ENCODE peak calls at places on chromosomes 2 and 18, in seven cellular contexts. P is IMR-90, W is GM12892, H is cardiac muscle cell, L is sigmoid colon, Y is B cell, J is mammary epithelial cell. M is an unnamed sample.

GRCh38 chr2:118249531-118249930 is 161.3 kb downstream of the INSIG2 start:
- DNase-seq in P (peak; percentile 8), W (no peak), H (peak; percentile 21), L (no peak), Y (no peak), J (peak; percentile 19), M (peak; percentile 4)

GRCh38 chr2:69989017-69989416 is 27.6 kb upstream of the ASPRV1 start:
- DNase-seq in P (no peak), W (no peak), H (no peak), L (peak; percentile 32), Y (no peak), J (no peak), M (no peak)

GRCh38 chr2:174788291-174788929 is 24.1 kb upstream of the CHRNA1 start:
- DNase-seq in P (peak; percentile 51), W (no peak), H (no peak), L (no peak), Y (no peak), J (no peak), M (no peak)

GRCh38 chr18:50093366-50093765 is 101.6 kb downstream of the MYO5B start:
- DNase-seq in P (no peak), W (no peak), H (no peak), L (no peak), Y (no peak), J (no peak), M (no peak)

GRCh38 chr2:127051116-127051779 is 55.7 kb downstream of the BIN1 start:
- DNase-seq in P (no peak), W (peak; percentile 2), H (no peak), L (peak; percentile 64), Y (no peak), J (no peak), M (no peak)

GRCh38 chr2:208256192-208256782 is 1.4 kb upstream of the IDH1 start:
- DNase-seq in P (no peak), W (no peak), H (no peak), L (no peak), Y (no peak), J (no peak), M (no peak)

GRCh38 chr2:214604861-214605260 is 194.0 kb downstream of the VWC2L start:
- DNase-seq in P (peak; percentile 85), W (no peak), H (no peak), L (no peak), Y (no peak), J (no peak), M (no peak)

GRCh38 chr2:200662727-200663126 is 76.9 kb downstream of the AOX1 start:
- DNase-seq in P (peak; percentile 78), W (no peak), H (peak; percentile 55), L (no peak), Y (no peak), J (peak; percentile 91), M (no peak)

GRCh38 chr2:233411162-233411561 is 56.9 kb downstream of the DGKD start:
- DNase-seq in P (no peak), W (no peak), H (no peak), L (no peak), Y (no peak), J (no peak), M (no peak)

GRCh38 chr2:28895189-28895893 is 874 bp downstream of the WDR43 start:
- DNase-seq in P (peak; percentile 54), W (peak; percentile 14), H (peak; percentile 33), L (peak; percentile 69), Y (peak; percentile 41), J (peak; percentile 84), M (peak; percentile 64)

GRCh38 chr2:233164967-233165366 is 86.5 kb upstream of the ATG16L1 start:
- DNase-seq in P (no peak), W (no peak), H (no peak), L (no peak), Y (no peak), J (no peak), M (peak; percentile 11)

GRCh38 chr2:164061129-164061746 is 325.4 kb upstream of the FIGN start:
- DNase-seq in P (peak; percentile 21), W (peak; percentile 0), H (peak; percentile 60), L (no peak), Y (no peak), J (peak; percentile 28), M (peak; percentile 67)

GRCh38 chr18:46341989-46342525 is 237.9 kb downstream of the HAUS1 start:
- DNase-seq in P (no peak), W (no peak), H (no peak), L (peak; percentile 27), Y (no peak), J (no peak), M (no peak)

GRCh38 chr2:9269695-9270365 is 63.2 kb downstream of the ASAP2 start:
- DNase-seq in P (no peak), W (no peak), H (no peak), L (no peak), Y (no peak), J (no peak), M (no peak)

GRCh38 chr2:102843759-102844443 is 82.1 kb downstream of the TMEM182 start:
- DNase-seq in P (no peak), W (no peak), H (no peak), L (no peak), Y (no peak), J (no peak), M (no peak)

GRCh38 chr2:231900486-231900942 is 25.7 kb downstream of the NPPC start:
- DNase-seq in P (peak; percentile 55), W (peak; percentile 74), H (peak; percentile 77), L (peak; percentile 70), Y (peak; percentile 51), J (peak; percentile 36), M (peak; percentile 69)

GRCh38 chr2:31297751-31298150 is 63.8 kb downstream of the EHD3 start:
- DNase-seq in P (peak; percentile 58), W (no peak), H (no peak), L (no peak), Y (peak; percentile 52), J (peak; percentile 65), M (peak; percentile 48)

GRCh38 chr2:9594361-9595063 is 36.3 kb downstream of the YWHAQ start:
- DNase-seq in P (peak; percentile 91), W (no peak), H (peak; percentile 91), L (peak; percentile 75), Y (no peak), J (peak; percentile 94), M (no peak)

GRCh38 chr2:201432038-201432437 is 19.2 kb downstream of the TRAK2 start:
- DNase-seq in P (peak; percentile 64), W (no peak), H (peak; percentile 69), L (no peak), Y (no peak), J (peak; percentile 53), M (no peak)

GRCh38 chr2:38106420-38107182 is 30.6 kb upstream of the CYP1B1 start:
- DNase-seq in P (peak; percentile 71), W (no peak), H (peak; percentile 73), L (no peak), Y (no peak), J (peak; percentile 60), M (peak; percentile 57)

GRCh38 chr2:226985227-226985946 is 149.5 kb downstream of the RHBDD1 start:
- DNase-seq in P (peak; percentile 83), W (no peak), H (peak; percentile 89), L (no peak), Y (no peak), J (peak; percentile 34), M (peak; percentile 48)

GRCh38 chr18:59070181-59070912 is 69.3 kb upstream of the SEC11C start:
- DNase-seq in P (peak; percentile 69), W (peak; percentile 48), H (peak; percentile 80), L (peak; percentile 91), Y (peak; percentile 87), J (peak; percentile 67), M (peak; percentile 68)

GRCh38 chr2:8568543-8569302 is 113.1 kb upstream of the ID2 start:
- DNase-seq in P (no peak), W (no peak), H (no peak), L (peak; percentile 39), Y (no peak), J (no peak), M (no peak)

GRCh38 chr2:159090514-159091201 is 122.2 kb downstream of the TANC1 start:
- DNase-seq in P (peak; percentile 38), W (no peak), H (peak; percentile 54), L (no peak), Y (no peak), J (peak; percentile 73), M (no peak)

GRCh38 chr2:108987111-108987510 is 1.9 kb downstream of the EDAR start:
- DNase-seq in P (no peak), W (no peak), H (no peak), L (no peak), Y (no peak), J (no peak), M (no peak)

GRCh38 chr2:96389728-96390127 is 54.2 kb downstream of the NCAPH start:
- DNase-seq in P (no peak), W (no peak), H (no peak), L (no peak), Y (no peak), J (no peak), M (no peak)

GRCh38 chr2:134776836-134777235 is 58.0 kb upstream of the TMEM163 start:
- DNase-seq in P (no peak), W (no peak), H (no peak), L (no peak), Y (no peak), J (no peak), M (no peak)

GRCh38 chr2:128442053-128442751 is 123.5 kb upstream of the HS6ST1 start:
- DNase-seq in P (peak; percentile 16), W (no peak), H (no peak), L (peak; percentile 63), Y (no peak), J (no peak), M (no peak)

GRCh38 chr2:44819061-44819460 is 122.4 kb upstream of the SIX3 start:
- DNase-seq in P (no peak), W (no peak), H (no peak), L (no peak), Y (no peak), J (no peak), M (no peak)

GRCh38 chr18:79507546-79508480 is 112.1 kb downstream of the NFATC1 start:
- DNase-seq in P (peak; percentile 41), W (no peak), H (peak; percentile 80), L (peak; percentile 95), Y (peak; percentile 50), J (no peak), M (no peak)

GRCh38 chr2:205682239-205683021 is at the start of gene NRP2:
- DNase-seq in P (peak; percentile 89), W (peak; percentile 44), H (peak; percentile 91), L (peak; percentile 98), Y (peak; percentile 64), J (peak; percentile 86), M (peak; percentile 71)

GRCh38 chr18:8264861-8265411 is 344.3 kb upstream of the RAB12 start:
- DNase-seq in P (peak; percentile 7), W (no peak), H (peak; percentile 27), L (no peak), Y (no peak), J (peak; percentile 42), M (no peak)

GRCh38 chr2:50535971-50536759 is 495.8 kb downstream of the NRXN1 start:
- DNase-seq in P (peak; percentile 55), W (no peak), H (peak; percentile 51), L (no peak), Y (no peak), J (no peak), M (peak; percentile 56)

GRCh38 chr2:70523996-70524965 is 29.3 kb downstream of the TGFA start:
- DNase-seq in P (peak; percentile 34), W (no peak), H (peak; percentile 82), L (no peak), Y (no peak), J (peak; percentile 99), M (peak; percentile 23)

GRCh38 chr2:1774929-1775328 is 30.6 kb upstream of the PXDN start:
- DNase-seq in P (no peak), W (no peak), H (no peak), L (no peak), Y (no peak), J (no peak), M (no peak)

GRCh38 chr2:74831693-74832530 is 2.0 kb upstream of the HK2 start:
- DNase-seq in P (peak; percentile 62), W (no peak), H (peak; percentile 28), L (no peak), Y (no peak), J (peak; percentile 62), M (peak; percentile 88)

GRCh38 chr18:49813071-49813320 is 337 bp downstream of the ACAA2 start:
- DNase-seq in P (peak; percentile 28), W (peak; percentile 19), H (no peak), L (peak; percentile 71), Y (no peak), J (peak; percentile 29), M (no peak)

GRCh38 chr18:63322908-63323634 is 3.5 kb upstream of the BCL2 start:
- DNase-seq in P (peak; percentile 73), W (no peak), H (peak; percentile 85), L (peak; percentile 80), Y (peak; percentile 74), J (peak; percentile 46), M (peak; percentile 79)

M was measured in KBM-7.